ENCODE peak calls at places on chromosomes 11 and 22, in seven cellular contexts. One of them, this sample, is unnamed.
A peak's percentile ranks its signal among the peaks of the same experiment; 100 is the strongest.

GRCh38 chr11:118144301-118144701 is 8.3 kb downstream of the SCN4B start:
- DNase-seq in suprapubic skin: no peak
- DNase-seq in kidney epithelial cell: no peak
- DNase-seq in CD8-positive, alpha-beta memory T cell: no peak
- DNase-seq in A673: no peak
- DNase-seq in GM23338: no peak
- DNase-seq in breast epithelium: no peak
- DNase-seq in this sample: no peak

GRCh38 chr22:30989473-30989872 is 20.4 kb downstream of the TUG1 start:
- DNase-seq in suprapubic skin: no peak
- DNase-seq in kidney epithelial cell: no peak
- DNase-seq in CD8-positive, alpha-beta memory T cell: no peak
- DNase-seq in A673: no peak
- DNase-seq in GM23338: no peak
- DNase-seq in breast epithelium: no peak
- DNase-seq in this sample: no peak

GRCh38 chr11:396511-396947 is 2.5 kb downstream of the PKP3 start:
- DNase-seq in suprapubic skin: no peak
- DNase-seq in kidney epithelial cell: no peak
- DNase-seq in CD8-positive, alpha-beta memory T cell: peak; percentile 31
- DNase-seq in A673: no peak
- DNase-seq in GM23338: peak; percentile 52
- DNase-seq in breast epithelium: no peak
- DNase-seq in this sample: no peak

GRCh38 chr11:116193321-116194114 is 579.3 kb downstream of the BUD13 start:
- DNase-seq in suprapubic skin: no peak
- DNase-seq in kidney epithelial cell: peak; percentile 74
- DNase-seq in CD8-positive, alpha-beta memory T cell: no peak
- DNase-seq in A673: peak; percentile 86
- DNase-seq in GM23338: peak; percentile 88
- DNase-seq in breast epithelium: peak; percentile 59
- DNase-seq in this sample: peak; percentile 13

GRCh38 chr11:95821640-95822039 is 31.3 kb downstream of the CEP57 start:
- DNase-seq in suprapubic skin: no peak
- DNase-seq in kidney epithelial cell: no peak
- DNase-seq in CD8-positive, alpha-beta memory T cell: no peak
- DNase-seq in A673: no peak
- DNase-seq in GM23338: no peak
- DNase-seq in breast epithelium: no peak
- DNase-seq in this sample: no peak

GRCh38 chr11:120180571-120181445 is 30.0 kb upstream of the OAF start:
- DNase-seq in suprapubic skin: peak; percentile 75
- DNase-seq in kidney epithelial cell: peak; percentile 60
- DNase-seq in CD8-positive, alpha-beta memory T cell: no peak
- DNase-seq in A673: no peak
- DNase-seq in GM23338: peak; percentile 53
- DNase-seq in breast epithelium: no peak
- DNase-seq in this sample: peak; percentile 19

GRCh38 chr11:1219836-1220810 is 2.7 kb upstream of the MUC5B start:
- DNase-seq in suprapubic skin: peak; percentile 80
- DNase-seq in kidney epithelial cell: no peak
- DNase-seq in CD8-positive, alpha-beta memory T cell: no peak
- DNase-seq in A673: no peak
- DNase-seq in GM23338: no peak
- DNase-seq in breast epithelium: no peak
- DNase-seq in this sample: no peak

GRCh38 chr11:95144313-95145235 is 54.9 kb downstream of the ENDOD1 start:
- DNase-seq in suprapubic skin: no peak
- DNase-seq in kidney epithelial cell: no peak
- DNase-seq in CD8-positive, alpha-beta memory T cell: no peak
- DNase-seq in A673: no peak
- DNase-seq in GM23338: no peak
- DNase-seq in breast epithelium: no peak
- DNase-seq in this sample: no peak

GRCh38 chr11:27977031-27977430 is 130.9 kb downstream of the KIF18A start:
- DNase-seq in suprapubic skin: no peak
- DNase-seq in kidney epithelial cell: peak; percentile 82
- DNase-seq in CD8-positive, alpha-beta memory T cell: no peak
- DNase-seq in A673: no peak
- DNase-seq in GM23338: no peak
- DNase-seq in breast epithelium: no peak
- DNase-seq in this sample: peak; percentile 83

GRCh38 chr11:15198284-15198683 is 83.6 kb downstream of the INSC start:
- DNase-seq in suprapubic skin: no peak
- DNase-seq in kidney epithelial cell: no peak
- DNase-seq in CD8-positive, alpha-beta memory T cell: no peak
- DNase-seq in A673: no peak
- DNase-seq in GM23338: no peak
- DNase-seq in breast epithelium: no peak
- DNase-seq in this sample: no peak

GRCh38 chr11:95358516-95359322 is 127.7 kb upstream of the SESN3 start:
- DNase-seq in suprapubic skin: no peak
- DNase-seq in kidney epithelial cell: no peak
- DNase-seq in CD8-positive, alpha-beta memory T cell: no peak
- DNase-seq in A673: no peak
- DNase-seq in GM23338: peak; percentile 51
- DNase-seq in breast epithelium: no peak
- DNase-seq in this sample: no peak

GRCh38 chr11:71489311-71490043 is 36.5 kb downstream of the NADSYN1 start:
- DNase-seq in suprapubic skin: peak; percentile 65
- DNase-seq in kidney epithelial cell: peak; percentile 45
- DNase-seq in CD8-positive, alpha-beta memory T cell: no peak
- DNase-seq in A673: no peak
- DNase-seq in GM23338: no peak
- DNase-seq in breast epithelium: peak; percentile 48
- DNase-seq in this sample: no peak

GRCh38 chr22:36379593-36380361 is 8.0 kb downstream of the MYH9 start:
- DNase-seq in suprapubic skin: no peak
- DNase-seq in kidney epithelial cell: no peak
- DNase-seq in CD8-positive, alpha-beta memory T cell: peak; percentile 71
- DNase-seq in A673: peak; percentile 53
- DNase-seq in GM23338: no peak
- DNase-seq in breast epithelium: no peak
- DNase-seq in this sample: no peak

GRCh38 chr22:37418627-37419369 is 8.5 kb downstream of the ELFN2 start:
- DNase-seq in suprapubic skin: no peak
- DNase-seq in kidney epithelial cell: no peak
- DNase-seq in CD8-positive, alpha-beta memory T cell: no peak
- DNase-seq in A673: no peak
- DNase-seq in GM23338: peak; percentile 46
- DNase-seq in breast epithelium: no peak
- DNase-seq in this sample: no peak

GRCh38 chr22:37378642-37379058 is 48.6 kb downstream of the ELFN2 start:
- DNase-seq in suprapubic skin: no peak
- DNase-seq in kidney epithelial cell: no peak
- DNase-seq in CD8-positive, alpha-beta memory T cell: no peak
- DNase-seq in A673: no peak
- DNase-seq in GM23338: no peak
- DNase-seq in breast epithelium: no peak
- DNase-seq in this sample: no peak

GRCh38 chr11:61484541-61484940 is 24.0 kb upstream of the LRRC10B start:
- DNase-seq in suprapubic skin: no peak
- DNase-seq in kidney epithelial cell: no peak
- DNase-seq in CD8-positive, alpha-beta memory T cell: no peak
- DNase-seq in A673: no peak
- DNase-seq in GM23338: peak; percentile 30
- DNase-seq in breast epithelium: no peak
- DNase-seq in this sample: no peak
- H3K4me3 ChIP-seq in suprapubic skin: no peak overlapping the region
- H3K4me3 ChIP-seq in kidney epithelial cell: no peak overlapping the region
- H3K4me3 ChIP-seq in CD8-positive, alpha-beta memory T cell: no peak overlapping the region
- H3K4me3 ChIP-seq in A673: no peak overlapping the region
- H3K4me3 ChIP-seq in GM23338: no peak overlapping the region
- H3K4me3 ChIP-seq in breast epithelium: no peak overlapping the region
- H3K4me3 ChIP-seq in this sample: no peak overlapping the region

GRCh38 chr11:130181295-130182272 is 22.0 kb downstream of the ST14 start:
- DNase-seq in suprapubic skin: no peak
- DNase-seq in kidney epithelial cell: no peak
- DNase-seq in CD8-positive, alpha-beta memory T cell: no peak
- DNase-seq in A673: no peak
- DNase-seq in GM23338: no peak
- DNase-seq in breast epithelium: no peak
- DNase-seq in this sample: peak; percentile 6
- H3K4me3 ChIP-seq in suprapubic skin: peak overlapping the region; percentile 3
- H3K4me3 ChIP-seq in kidney epithelial cell: no peak overlapping the region
- H3K4me3 ChIP-seq in CD8-positive, alpha-beta memory T cell: no peak overlapping the region
- H3K4me3 ChIP-seq in A673: no peak overlapping the region
- H3K4me3 ChIP-seq in GM23338: no peak overlapping the region
- H3K4me3 ChIP-seq in breast epithelium: no peak overlapping the region
- H3K4me3 ChIP-seq in this sample: no peak overlapping the region

DNA sequence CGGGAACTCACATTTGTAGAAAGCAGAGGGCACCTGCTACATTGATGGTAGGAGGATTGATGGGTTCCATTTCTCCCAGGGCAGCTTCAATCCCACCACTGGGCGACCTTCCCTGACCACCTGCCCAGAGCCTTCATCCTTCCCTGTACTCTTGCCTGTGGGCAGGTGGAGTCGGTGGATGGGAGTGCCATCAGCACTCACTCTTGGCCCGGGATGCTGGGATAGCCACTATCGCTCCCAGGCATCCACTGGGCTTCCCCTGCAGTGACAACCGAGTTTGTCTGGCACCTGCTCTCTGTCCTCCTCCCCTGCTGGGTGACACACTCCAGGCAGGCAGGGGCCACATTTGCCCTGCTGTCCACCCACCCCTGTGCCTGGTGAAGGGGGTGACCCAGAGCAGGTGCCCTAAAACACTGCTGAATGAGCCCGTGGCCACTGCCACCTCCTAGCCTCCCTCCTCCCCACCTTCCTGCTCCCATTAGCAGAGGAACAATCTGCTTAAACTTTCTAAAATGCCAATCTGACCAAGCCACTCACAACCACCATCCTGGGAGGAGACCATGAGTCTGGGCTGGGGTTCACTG is 604.7 kb downstream of the TBC1D22A start:
- DNase-seq in suprapubic skin: peak; percentile 56
- DNase-seq in kidney epithelial cell: no peak
- DNase-seq in CD8-positive, alpha-beta memory T cell: no peak
- DNase-seq in A673: no peak
- DNase-seq in GM23338: no peak
- DNase-seq in breast epithelium: peak; percentile 27
- DNase-seq in this sample: no peak
- H3K4me3 ChIP-seq in suprapubic skin: no peak overlapping the region
- H3K4me3 ChIP-seq in kidney epithelial cell: no peak overlapping the region
- H3K4me3 ChIP-seq in CD8-positive, alpha-beta memory T cell: no peak overlapping the region
- H3K4me3 ChIP-seq in A673: no peak overlapping the region
- H3K4me3 ChIP-seq in GM23338: no peak overlapping the region
- H3K4me3 ChIP-seq in breast epithelium: no peak overlapping the region
- H3K4me3 ChIP-seq in this sample: no peak overlapping the region

GRCh38 chr22:49850021-49850911 is 3.4 kb upstream of the ZBED4 start:
- DNase-seq in suprapubic skin: no peak
- DNase-seq in kidney epithelial cell: no peak
- DNase-seq in CD8-positive, alpha-beta memory T cell: no peak
- DNase-seq in A673: no peak
- DNase-seq in GM23338: no peak
- DNase-seq in breast epithelium: no peak
- DNase-seq in this sample: no peak
- H3K4me3 ChIP-seq in suprapubic skin: peak overlapping the region; percentile 49
- H3K4me3 ChIP-seq in kidney epithelial cell: no peak overlapping the region
- H3K4me3 ChIP-seq in CD8-positive, alpha-beta memory T cell: no peak overlapping the region
- H3K4me3 ChIP-seq in A673: peak overlapping the region; percentile 37
- H3K4me3 ChIP-seq in GM23338: peak overlapping the region; percentile 66
- H3K4me3 ChIP-seq in breast epithelium: no peak overlapping the region
- H3K4me3 ChIP-seq in this sample: no peak overlapping the region

DNA sequence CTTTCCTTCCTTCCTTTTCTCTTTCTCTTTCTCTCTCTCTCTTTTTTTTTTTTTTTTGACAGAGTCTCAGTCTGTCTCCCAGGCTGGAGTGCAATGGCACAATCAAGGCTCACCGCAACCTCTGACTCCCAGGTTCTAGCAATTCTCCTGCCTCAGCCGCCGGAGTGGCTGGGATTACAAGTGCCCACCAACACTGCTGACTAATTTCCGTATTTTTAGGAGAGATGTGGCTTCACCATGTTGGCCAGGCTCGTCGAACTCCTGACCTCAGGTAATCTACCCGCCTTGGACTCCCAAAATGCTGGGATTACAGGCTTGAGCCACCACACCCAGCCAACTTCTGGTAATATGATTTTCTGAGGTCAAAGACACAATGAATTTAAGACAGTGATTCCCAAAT is 659.8 kb upstream of the CCDC90B start:
- DNase-seq in suprapubic skin: no peak
- DNase-seq in kidney epithelial cell: no peak
- DNase-seq in CD8-positive, alpha-beta memory T cell: no peak
- DNase-seq in A673: no peak
- DNase-seq in GM23338: no peak
- DNase-seq in breast epithelium: no peak
- DNase-seq in this sample: no peak
- H3K4me3 ChIP-seq in suprapubic skin: no peak overlapping the region
- H3K4me3 ChIP-seq in kidney epithelial cell: no peak overlapping the region
- H3K4me3 ChIP-seq in CD8-positive, alpha-beta memory T cell: no peak overlapping the region
- H3K4me3 ChIP-seq in A673: no peak overlapping the region
- H3K4me3 ChIP-seq in GM23338: no peak overlapping the region
- H3K4me3 ChIP-seq in breast epithelium: no peak overlapping the region
- H3K4me3 ChIP-seq in this sample: no peak overlapping the region

GRCh38 chr11:73670808-73671207 is 24.4 kb downstream of the PLEKHB1 start:
- DNase-seq in suprapubic skin: no peak
- DNase-seq in kidney epithelial cell: no peak
- DNase-seq in CD8-positive, alpha-beta memory T cell: no peak
- DNase-seq in A673: no peak
- DNase-seq in GM23338: no peak
- DNase-seq in breast epithelium: no peak
- DNase-seq in this sample: no peak

GRCh38 chr11:73663604-73664495 is 17.5 kb downstream of the PLEKHB1 start:
- DNase-seq in suprapubic skin: no peak
- DNase-seq in kidney epithelial cell: no peak
- DNase-seq in CD8-positive, alpha-beta memory T cell: no peak
- DNase-seq in A673: no peak
- DNase-seq in GM23338: no peak
- DNase-seq in breast epithelium: no peak
- DNase-seq in this sample: no peak

GRCh38 chr11:73664894-73665293 is 18.5 kb downstream of the PLEKHB1 start:
- DNase-seq in suprapubic skin: no peak
- DNase-seq in kidney epithelial cell: no peak
- DNase-seq in CD8-positive, alpha-beta memory T cell: no peak
- DNase-seq in A673: no peak
- DNase-seq in GM23338: no peak
- DNase-seq in breast epithelium: no peak
- DNase-seq in this sample: no peak

GRCh38 chr11:73671701-73672100 is 25.3 kb downstream of the PLEKHB1 start:
- DNase-seq in suprapubic skin: peak; percentile 53
- DNase-seq in kidney epithelial cell: no peak
- DNase-seq in CD8-positive, alpha-beta memory T cell: no peak
- DNase-seq in A673: no peak
- DNase-seq in GM23338: no peak
- DNase-seq in breast epithelium: no peak
- DNase-seq in this sample: peak; percentile 60

DNA sequence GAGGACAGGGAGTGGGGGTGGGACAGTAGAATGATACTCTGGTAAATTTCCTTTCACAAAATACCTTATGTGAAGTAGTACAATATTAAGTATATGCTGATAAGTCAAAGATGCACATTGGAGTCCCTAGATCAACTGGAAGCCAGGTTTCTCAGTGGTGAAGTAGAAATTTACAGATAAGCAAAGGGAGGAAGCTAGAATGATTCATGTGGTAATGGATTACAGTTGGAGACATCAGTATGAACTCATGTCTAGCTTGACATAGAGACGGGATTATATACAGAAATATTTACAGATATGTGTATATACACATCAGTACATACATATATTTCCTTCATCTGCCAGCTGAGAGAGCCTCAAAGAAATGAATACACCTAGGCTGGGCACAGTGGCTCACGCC is 21.5 kb downstream of the PLEKHB1 start:
- DNase-seq in suprapubic skin: no peak
- DNase-seq in kidney epithelial cell: no peak
- DNase-seq in CD8-positive, alpha-beta memory T cell: no peak
- DNase-seq in A673: no peak
- DNase-seq in GM23338: no peak
- DNase-seq in breast epithelium: no peak
- DNase-seq in this sample: no peak
- H3K4me3 ChIP-seq in suprapubic skin: no peak overlapping the region
- H3K4me3 ChIP-seq in kidney epithelial cell: no peak overlapping the region
- H3K4me3 ChIP-seq in CD8-positive, alpha-beta memory T cell: no peak overlapping the region
- H3K4me3 ChIP-seq in A673: no peak overlapping the region
- H3K4me3 ChIP-seq in GM23338: no peak overlapping the region
- H3K4me3 ChIP-seq in breast epithelium: no peak overlapping the region
- H3K4me3 ChIP-seq in this sample: no peak overlapping the region